ENCODE peak calls at places on chromosomes 12 and 14, in ten cellular contexts. O is HCT116; D is GM23248; W is trophoblast cell; N is fibroblast of lung; M is PC-3; I is bronchial epithelial cell; A is IMR-90; H is dorsolateral prefrontal cortex; B is CD8-positive, alpha-beta memory T cell. T is an unnamed sample. For H3K27me3, the result is how much of the 10 kb centered on the place peaks cover.

GRCh38 chr12:132936163-132936562 is 19.9 kb downstream of the ZNF605 start:
- DNase-seq in O (no peak), D (no peak), W (no peak), N (no peak), M (no peak), I (no peak), A (no peak), H (no peak), B (no peak), T (no peak)

GRCh38 chr12:54431911-54432814 is 13.1 kb upstream of the ITGA5 start:
- DNase-seq in O (no peak), D (peak), W (peak), N (peak), M (peak), I (peak), A (peak), H (no peak), B (no peak), T (peak)

GRCh38 chr12:57813971-57814771 is 4.4 kb downstream of the AVIL start:
- DNase-seq in O (no peak), D (no peak), W (no peak), N (peak), M (no peak), I (no peak), A (no peak), H (no peak), B (no peak), T (no peak)

GRCh38 chr14:95577875-95578274 is 43.0 kb downstream of the GLRX5 start:
- DNase-seq in O (no peak), D (no peak), W (no peak), N (no peak), M (no peak), I (no peak), A (no peak), H (no peak), B (no peak), T (no peak)

GRCh38 chr14:40417777-40418401 is 985.7 kb upstream of the FBXO33 start:
- DNase-seq in O (peak), D (peak), W (no peak), N (peak), M (peak), I (no peak), A (no peak), H (no peak), B (no peak), T (peak)

GRCh38 chr12:12922978-12923377 is 29.0 kb downstream of the GPRC5D start:
- DNase-seq in O (no peak), D (no peak), W (no peak), N (no peak), M (no peak), I (no peak), A (no peak), H (no peak), B (no peak), T (no peak)

GRCh38 chr12:42208574-42208973 is 29.5 kb downstream of the YAF2 start:
- DNase-seq in O (no peak), D (no peak), W (no peak), N (no peak), M (no peak), I (no peak), A (no peak), H (no peak), B (no peak), T (no peak)

GRCh38 chr12:132210223-132211055 is 66.2 kb downstream of the NOC4L start:
- DNase-seq in O (no peak), D (no peak), W (no peak), N (no peak), M (peak), I (no peak), A (no peak), H (no peak), B (no peak), T (peak)

GRCh38 chr12:131074221-131075083 is 120.7 kb downstream of the ADGRD1 start:
- DNase-seq in O (no peak), D (peak), W (no peak), N (no peak), M (no peak), I (no peak), A (no peak), H (no peak), B (no peak), T (peak)

GRCh38 chr14:90624228-90624627 is 192.0 kb downstream of the TTC7B start:
- DNase-seq in O (peak), D (peak), W (peak), N (peak), M (peak), I (peak), A (peak), H (no peak), B (no peak), T (no peak)

GRCh38 chr14:26596722-26597030 is 1.2 kb downstream of the NOVA1 start:
- DNase-seq in O (no peak), D (peak), W (no peak), N (peak), M (no peak), I (no peak), A (peak), H (peak), B (no peak), T (no peak)

GRCh38 chr14:36517242-36518030 is 2.6 kb downstream of the NKX2-1 start:
- DNase-seq in O (no peak), D (no peak), W (no peak), N (no peak), M (no peak), I (no peak), A (no peak), H (no peak), B (no peak), T (peak)

GRCh38 chr12:57891639-57892228 is 45.2 kb upstream of the CTDSP2 start:
- DNase-seq in O (no peak), D (peak), W (no peak), N (no peak), M (no peak), I (no peak), A (no peak), H (no peak), B (no peak), T (no peak)

GRCh38 chr12:25853696-25854095 is 104.8 kb upstream of the RASSF8 start:
- DNase-seq in O (no peak), D (no peak), W (no peak), N (no peak), M (no peak), I (no peak), A (no peak), H (no peak), B (no peak), T (no peak)

GRCh38 chr14:94005324-94005723 is 8.2 kb downstream of the CCDC197 start:
- DNase-seq in O (no peak), D (peak), W (no peak), N (no peak), M (peak), I (no peak), A (no peak), H (no peak), B (no peak), T (peak)

GRCh38 chr12:52221912-52222457 is 11.1 kb upstream of the KRT7 start:
- DNase-seq in O (peak), D (peak), W (no peak), N (peak), M (peak), I (peak), A (peak), H (no peak), B (no peak), T (peak)

GRCh38 chr14:97777622-97778021 is 980.4 kb downstream of the VRK1 start:
- DNase-seq in O (no peak), D (no peak), W (no peak), N (no peak), M (no peak), I (no peak), A (no peak), H (no peak), B (no peak), T (no peak)

GRCh38 chr12:124525455-124525854 is 42.0 kb downstream of the NCOR2 start:
- DNase-seq in O (no peak), D (peak), W (no peak), N (no peak), M (no peak), I (no peak), A (no peak), H (no peak), B (no peak), T (no peak)

GRCh38 chr14:81219210-81219820 is 1.4 kb downstream of the GTF2A1 start:
- DNase-seq in O (peak), D (peak), W (peak), N (peak), M (peak), I (peak), A (peak), H (peak), B (peak), T (peak)

GRCh38 chr12:115419145-115419646 is 735.2 kb upstream of the TBX3 start:
- DNase-seq in O (no peak), D (no peak), W (no peak), N (no peak), M (no peak), I (no peak), A (no peak), H (no peak), B (no peak), T (no peak)

GRCh38 chr14:55309761-55310365 is 38.6 kb downstream of the FBXO34 start:
- DNase-seq in O (no peak), D (peak), W (no peak), N (peak), M (no peak), I (no peak), A (no peak), H (no peak), B (no peak), T (no peak)

GRCh38 chr14:32085845-32086383 is 8.8 kb downstream of the ARHGAP5 start:
- DNase-seq in O (no peak), D (no peak), W (no peak), N (no peak), M (no peak), I (peak), A (no peak), H (no peak), B (no peak), T (no peak)

GRCh38 chr12:106345739-106346138 is 11.8 kb upstream of the POLR3B start:
- DNase-seq in O (peak), D (peak), W (peak), N (peak), M (peak), I (peak), A (peak), H (no peak), B (no peak), T (peak)

GRCh38 chr12:1792406-1792805 is 28.0 kb upstream of the LRTM2 start:
- DNase-seq in O (no peak), D (no peak), W (no peak), N (no peak), M (no peak), I (no peak), A (no peak), H (no peak), B (no peak), T (peak)

GRCh38 chr14:81990312-81990761 is 456.7 kb upstream of the SEL1L start:
- DNase-seq in O (peak), D (peak), W (peak), N (peak), M (peak), I (peak), A (peak), H (peak), B (no peak), T (peak)

GRCh38 chr12:19916193-19916498 is 452.2 kb upstream of the PDE3A start:
- DNase-seq in O (no peak), D (no peak), W (no peak), N (no peak), M (no peak), I (no peak), A (no peak), H (no peak), B (no peak), T (no peak)

GRCh38 chr14:99518441-99519346 is 37.5 kb downstream of the CCNK start:
- DNase-seq in O (peak), D (peak), W (peak), N (peak), M (peak), I (peak), A (peak), H (peak), B (peak), T (peak)

GRCh38 chr12:124456652-124457152 is 110.7 kb downstream of the NCOR2 start:
- DNase-seq in O (no peak), D (no peak), W (no peak), N (no peak), M (no peak), I (no peak), A (no peak), H (no peak), B (peak), T (no peak)

GRCh38 chr14:74360163-74360562 is 11.9 kb downstream of the VRTN start:
- DNase-seq in O (no peak), D (no peak), W (no peak), N (no peak), M (no peak), I (no peak), A (no peak), H (no peak), B (no peak), T (peak)

GRCh38 chr14:74357585-74357984 is 9.3 kb downstream of the VRTN start:
- DNase-seq in O (no peak), D (no peak), W (no peak), N (no peak), M (no peak), I (no peak), A (no peak), H (no peak), B (no peak), T (no peak)

GRCh38 chr14:74356892-74357575 is 8.8 kb downstream of the VRTN start:
- DNase-seq in O (no peak), D (no peak), W (no peak), N (no peak), M (no peak), I (no peak), A (no peak), H (no peak), B (no peak), T (no peak)

GRCh38 chr14:74362361-74362915 is 14.2 kb downstream of the VRTN start:
- DNase-seq in O (peak), D (peak), W (peak), N (peak), M (peak), I (peak), A (peak), H (peak), B (peak), T (peak)

DNA sequence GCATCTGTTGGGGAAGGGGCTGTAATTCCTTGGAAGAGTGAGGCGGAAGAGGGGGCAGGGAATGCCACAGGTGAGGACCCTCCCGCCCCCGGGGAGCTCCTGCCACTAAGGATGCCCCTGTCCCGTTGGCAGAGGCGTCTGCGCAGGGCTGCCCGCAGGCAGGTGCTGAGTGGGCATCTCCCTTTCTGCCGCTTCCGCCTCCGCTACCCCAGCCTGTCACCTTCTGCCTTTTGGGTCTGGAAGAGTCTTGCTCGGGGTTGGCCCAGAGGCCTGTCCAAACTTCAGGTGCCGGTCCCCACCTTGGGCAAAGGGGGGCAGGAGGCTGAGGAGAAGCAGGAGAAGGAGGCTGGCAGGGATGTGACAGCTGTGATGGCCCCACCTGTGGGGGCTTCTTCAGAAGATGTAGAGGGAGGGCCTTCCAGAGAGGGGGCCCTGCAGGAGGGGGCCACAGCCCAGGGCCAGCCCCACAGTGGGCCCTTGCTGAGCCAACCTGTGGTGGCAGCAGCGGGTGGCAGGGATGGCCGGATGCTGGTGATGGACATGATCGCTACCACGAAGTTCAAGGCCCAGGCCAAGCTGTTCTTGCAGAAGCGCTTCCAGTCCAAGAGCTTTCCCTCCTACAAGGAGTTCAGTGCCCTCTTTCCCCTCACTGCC is 10.0 kb downstream of the VRTN start:
- DNase-seq in O (no peak), D (no peak), W (no peak), N (no peak), M (no peak), I (no peak), A (no peak), H (no peak), B (no peak), T (no peak)
- H3K27me3 ChIP-seq in O (under half), D (under half), W (under half), N (under half), M (under half), I (under half), A (under half), H (under half), B (under half), T (under half)

GRCh38 chr14:50354527-50354926 is 42.2 kb downstream of the CDKL1 start:
- DNase-seq in O (no peak), D (no peak), W (no peak), N (no peak), M (no peak), I (no peak), A (peak), H (no peak), B (no peak), T (no peak)
- H3K27me3 ChIP-seq in O (under half), D (under half), W (under half), N (under half), M (under half), I (under half), A (under half), H (under half), B (under half), T (under half)

GRCh38 chr12:94147991-94148840 is at the start of gene PLXNC1:
- DNase-seq in O (no peak), D (peak), W (no peak), N (peak), M (no peak), I (no peak), A (peak), H (peak), B (peak), T (peak)

GRCh38 chr12:94148841-94149780 is 734 bp downstream of the PLXNC1 start:
- DNase-seq in O (no peak), D (peak), W (no peak), N (peak), M (no peak), I (no peak), A (peak), H (peak), B (peak), T (peak)

GRCh38 chr12:94151577-94151976 is 3.2 kb downstream of the PLXNC1 start:
- DNase-seq in O (no peak), D (no peak), W (no peak), N (no peak), M (no peak), I (no peak), A (no peak), H (peak), B (no peak), T (peak)

GRCh38 chr12:94150483-94151225 is 2.3 kb downstream of the PLXNC1 start:
- DNase-seq in O (no peak), D (no peak), W (no peak), N (no peak), M (no peak), I (no peak), A (no peak), H (peak), B (peak), T (peak)

DNA sequence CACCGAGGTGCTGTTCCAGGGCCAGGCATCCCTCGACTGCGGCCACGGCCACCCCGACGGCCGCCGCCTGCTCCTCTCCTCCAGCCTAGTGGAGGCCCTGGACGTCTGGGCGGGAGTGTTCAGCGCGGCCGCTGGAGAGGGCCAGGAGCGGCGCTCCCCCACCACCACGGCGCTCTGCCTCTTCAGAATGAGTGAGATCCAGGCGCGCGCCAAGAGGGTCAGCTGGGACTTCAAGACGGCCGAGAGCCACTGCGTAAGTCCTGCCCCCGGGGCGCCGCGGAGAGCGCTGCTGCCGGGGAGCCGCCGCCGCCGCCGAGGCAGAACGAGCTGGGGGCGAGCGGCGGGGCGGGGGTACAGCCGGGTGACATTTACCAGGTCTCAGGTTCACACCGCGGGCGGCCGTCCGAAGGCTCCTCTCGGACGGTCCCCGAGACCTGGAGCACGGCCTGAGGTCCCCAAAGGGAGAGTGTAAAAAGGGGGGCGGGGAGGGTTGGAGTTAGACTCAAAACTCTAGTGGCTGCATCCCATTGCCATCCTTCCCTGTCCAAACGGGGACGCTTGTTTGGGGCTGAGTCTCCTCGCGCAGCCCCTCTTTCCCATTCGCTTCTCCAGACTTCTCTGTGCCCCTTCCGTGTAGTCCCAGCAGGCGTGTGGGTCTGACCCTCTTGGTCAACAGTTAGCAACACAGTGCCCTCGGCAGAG is 1.6 kb downstream of the PLXNC1 start:
- DNase-seq in O (no peak), D (peak), W (no peak), N (peak), M (no peak), I (no peak), A (no peak), H (peak), B (peak), T (peak)
- H3K27me3 ChIP-seq in O (under half), D (half or more), W (under half), N (half or more), M (half or more), I (under half), A (half or more), H (under half), B (under half), T (half or more)

GRCh38 chr12:87467893-87468292 is 561.3 kb downstream of the C12orf50 start:
- DNase-seq in O (no peak), D (no peak), W (no peak), N (no peak), M (no peak), I (no peak), A (no peak), H (no peak), B (no peak), T (peak)
- H3K27me3 ChIP-seq in O (under half), D (under half), W (under half), N (under half), M (under half), I (under half), A (under half), H (under half), B (under half), T (under half)

T was measured in H7.